ENCODE peak calls at places on chromosomes 5 and 9, in five cellular contexts. A is upper lobe of right lung; M is activated CD4-positive, alpha-beta T cell treated with anti-CD3 and anti-CD28 coated beads for 48 hours; Q is stimulated activated CD4-positive, alpha-beta T cell treated with anti-CD3 and anti-CD28 coated beads, Interleukin-1b, Interleukin-23, amount 100 ng/mL, for 1 hour; N is non-pigmented ciliary epithelial cell. K is an unnamed sample.

GRCh38 chr5:74622122-74622521 is 18.4 kb downstream of the ENC1 start:
- DNase-seq in A (no peak), M (peak), Q (no peak), N (no peak), K (no peak)

GRCh38 chr5:67511911-67512310 is 315.3 kb upstream of the CD180 start:
- DNase-seq in A (no peak), M (no peak), Q (no peak), N (no peak), K (no peak)

GRCh38 chr9:123425261-123425821 is 69.3 kb downstream of the CRB2 start:
- DNase-seq in A (no peak), M (no peak), Q (no peak), N (no peak), K (no peak)

GRCh38 chr5:39024005-39024404 is 50.2 kb downstream of the RICTOR start:
- DNase-seq in A (no peak), M (no peak), Q (no peak), N (no peak), K (no peak)

GRCh38 chr9:80004687-80005086 is 432.9 kb downstream of the TLE4 start:
- DNase-seq in A (no peak), M (no peak), Q (no peak), N (no peak), K (no peak)

GRCh38 chr5:9774472-9775079 is 144.4 kb upstream of the TAS2R1 start:
- DNase-seq in A (no peak), M (no peak), Q (no peak), N (peak), K (peak)

GRCh38 chr5:163951069-163951468 is 445.6 kb downstream of the MAT2B start:
- DNase-seq in A (no peak), M (no peak), Q (no peak), N (no peak), K (no peak)

GRCh38 chr5:132180134-132180745 is 47.4 kb downstream of the P4HA2 start:
- DNase-seq in A (no peak), M (peak), Q (no peak), N (peak), K (peak)

GRCh38 chr9:116899337-116900006 is 212.4 kb downstream of the TRIM32 start:
- DNase-seq in A (no peak), M (no peak), Q (no peak), N (peak), K (peak)

GRCh38 chr9:123246534-123246933 is 21.9 kb downstream of the STRBP start:
- DNase-seq in A (no peak), M (no peak), Q (no peak), N (peak), K (no peak)

GRCh38 chr9:137949260-137949659 is 71.7 kb downstream of the CACNA1B start:
- DNase-seq in A (no peak), M (no peak), Q (no peak), N (no peak), K (no peak)

GRCh38 chr5:92309336-92309991 is 926.3 kb upstream of the ARRDC3 start:
- DNase-seq in A (no peak), M (no peak), Q (no peak), N (peak), K (peak)

GRCh38 chr9:101977614-101978210 is 239.3 kb upstream of the GRIN3A start:
- DNase-seq in A (no peak), M (no peak), Q (no peak), N (peak), K (no peak)

GRCh38 chr5:154972476-154973080 is 31.7 kb downstream of the MRPL22 start:
- DNase-seq in A (no peak), M (peak), Q (no peak), N (no peak), K (no peak)

GRCh38 chr5:122182491-122182921 is 53.2 kb downstream of the ZNF474 start:
- DNase-seq in A (no peak), M (no peak), Q (no peak), N (peak), K (peak)

GRCh38 chr5:141641634-141642278 is 5.0 kb downstream of the RELL2 start:
- DNase-seq in A (no peak), M (no peak), Q (no peak), N (peak), K (no peak)

GRCh38 chr5:124274949-124275348 is 471.5 kb downstream of the ZNF608 start:
- DNase-seq in A (no peak), M (no peak), Q (no peak), N (no peak), K (peak)

GRCh38 chr9:100652850-100653249 is 75.0 kb downstream of the CAVIN4 start:
- DNase-seq in A (no peak), M (no peak), Q (no peak), N (no peak), K (no peak)

GRCh38 chr5:126920291-126920690 is 110.1 kb downstream of the MARCHF3 start:
- DNase-seq in A (no peak), M (no peak), Q (no peak), N (no peak), K (peak)

GRCh38 chr9:15146121-15146820 is 160.7 kb downstream of the TTC39B start:
- DNase-seq in A (no peak), M (no peak), Q (no peak), N (no peak), K (no peak)

GRCh38 chr5:166961028-166961427 is 1330.4 kb upstream of the WWC1 start:
- DNase-seq in A (no peak), M (no peak), Q (no peak), N (no peak), K (no peak)

K was measured in skeletal muscle cell.